ENCODE peak calls at places on chromosomes 13 and 19, in five cellular contexts. Z is cardiac muscle cell, T is lower leg skin, L is progenitor cell of endocrine pancreas, G is choroid plexus epithelial cell. I is an unnamed sample.
A peak's percentile ranks its signal among the peaks of the same experiment; 100 is the strongest.

GRCh38 chr13:33355470-33355869 is 69.9 kb upstream of the STARD13 start:
- DNase-seq in G (peak; percentile 77), Z (no peak), L (no peak), T (peak; percentile 45), I (peak; percentile 88)

GRCh38 chr13:62837895-62838294 is 1422.2 kb upstream of the PCDH20 start:
- DNase-seq in T (no peak), Z (no peak), L (no peak), G (peak; percentile 69), I (no peak)

GRCh38 chr13:40969169-40969901 is 49.8 kb downstream of the ELF1 start:
- DNase-seq in L (no peak), G (no peak), T (no peak), Z (no peak), I (no peak)

GRCh38 chr13:48892311-48892710 is 83.4 kb upstream of the FNDC3A start:
- DNase-seq in G (peak; percentile 92), Z (no peak), T (no peak), L (no peak), I (peak; percentile 89)

GRCh38 chr19:45558399-45558878 is 26.2 kb downstream of the OPA3 start:
- DNase-seq in L (no peak), Z (peak; percentile 75), G (peak; percentile 74), T (peak; percentile 44), I (peak; percentile 51)

GRCh38 chr13:26653842-26654241 is 96.4 kb downstream of the WASF3 start:
- DNase-seq in G (no peak), Z (no peak), T (no peak), L (no peak), I (no peak)

GRCh38 chr13:112558696-112559418 is 29.1 kb downstream of the TUBGCP3 start:
- DNase-seq in Z (no peak), T (no peak), L (no peak), G (no peak), I (no peak)

GRCh38 chr13:31441804-31442487 is 242.2 kb downstream of the B3GLCT start:
- DNase-seq in L (no peak), G (no peak), T (no peak), Z (no peak), I (peak; percentile 2)

GRCh38 chr13:94280357-94280756 is 199.1 kb downstream of the DCT start:
- DNase-seq in G (peak; percentile 39), T (no peak), Z (no peak), L (no peak), I (no peak)

GRCh38 chr13:69946443-69946955 is 161.1 kb upstream of the ATXN8OS start:
- DNase-seq in T (no peak), G (no peak), L (no peak), Z (no peak), I (no peak)

GRCh38 chr13:104450006-104450405 is 1383.8 kb upstream of the SLC10A2 start:
- DNase-seq in T (no peak), L (no peak), G (no peak), Z (no peak), I (no peak)

GRCh38 chr13:113929628-113930615 is 44.0 kb downstream of the C13orf46 start:
- DNase-seq in L (no peak), T (no peak), G (no peak), Z (no peak), I (no peak)

GRCh38 chr19:2081873-2082810 is 14.0 kb downstream of the MOB3A start:
- DNase-seq in Z (no peak), G (no peak), T (no peak), L (no peak), I (no peak)

GRCh38 chr19:38070573-38070972 is 153.4 kb downstream of the DPF1 start:
- DNase-seq in Z (no peak), L (no peak), T (no peak), G (peak; percentile 61), I (peak; percentile 65)

GRCh38 chr13:46041335-46041934 is 11.1 kb downstream of the ZC3H13 start:
- DNase-seq in G (peak; percentile 51), T (no peak), L (no peak), Z (no peak), I (peak; percentile 58)

GRCh38 chr19:679418-680286 is 3.5 kb downstream of the FSTL3 start:
- DNase-seq in G (peak; percentile 90), L (no peak), T (no peak), Z (peak; percentile 70), I (peak; percentile 78)

GRCh38 chr19:2186071-2186846 is 22.5 kb downstream of the DOT1L start:
- DNase-seq in T (peak; percentile 86), L (no peak), G (peak; percentile 91), Z (peak; percentile 77), I (peak; percentile 90)

GRCh38 chr13:80473695-80474094 is 132.8 kb upstream of the SPRY2 start:
- DNase-seq in T (no peak), Z (no peak), G (peak; percentile 90), L (no peak), I (peak; percentile 54)

GRCh38 chr19:18225702-18226468 is at the start of gene PDE4C:
- DNase-seq in L (no peak), G (no peak), T (no peak), Z (no peak), I (no peak)

GRCh38 chr19:46599716-46600392 is 1.3 kb upstream of the CALM3 start:
- DNase-seq in Z (no peak), T (no peak), G (no peak), L (no peak), I (no peak)